ENCODE peak calls at places on chromosomes 11 and 22, in nine cellular contexts. One of them, this sample, is unnamed.

GRCh38 chr11:65414776-65415498 is 7.7 kb upstream of the NEAT1 start:
- DNase-seq in HCT116: no peak
- DNase-seq in breast epithelium: no peak
- DNase-seq in tibial nerve: no peak
- DNase-seq in H1: no peak
- DNase-seq in IMR-90: peak
- DNase-seq in sigmoid colon: peak
- DNase-seq in ovary: peak
- DNase-seq in body of pancreas: no peak
- DNase-seq in this sample: no peak

GRCh38 chr11:45518096-45518852 is 147.1 kb downstream of the CHST1 start:
- DNase-seq in HCT116: peak
- DNase-seq in breast epithelium: no peak
- DNase-seq in tibial nerve: no peak
- DNase-seq in H1: peak
- DNase-seq in IMR-90: no peak
- DNase-seq in sigmoid colon: peak
- DNase-seq in ovary: no peak
- DNase-seq in body of pancreas: no peak
- DNase-seq in this sample: no peak

GRCh38 chr11:65308281-65308891 is 6.3 kb upstream of the CDC42EP2 start:
- DNase-seq in HCT116: no peak
- DNase-seq in breast epithelium: no peak
- DNase-seq in tibial nerve: no peak
- DNase-seq in H1: no peak
- DNase-seq in IMR-90: no peak
- DNase-seq in sigmoid colon: no peak
- DNase-seq in ovary: no peak
- DNase-seq in body of pancreas: peak
- DNase-seq in this sample: no peak

GRCh38 chr11:19349340-19350025 is 108.7 kb upstream of the E2F8 start:
- DNase-seq in HCT116: no peak
- DNase-seq in breast epithelium: no peak
- DNase-seq in tibial nerve: no peak
- DNase-seq in H1: no peak
- DNase-seq in IMR-90: no peak
- DNase-seq in sigmoid colon: no peak
- DNase-seq in ovary: no peak
- DNase-seq in body of pancreas: no peak
- DNase-seq in this sample: no peak

GRCh38 chr11:75099635-75100034 is 3.0 kb upstream of the OR2AT4 start:
- DNase-seq in HCT116: no peak
- DNase-seq in breast epithelium: no peak
- DNase-seq in tibial nerve: no peak
- DNase-seq in H1: no peak
- DNase-seq in IMR-90: no peak
- DNase-seq in sigmoid colon: no peak
- DNase-seq in ovary: no peak
- DNase-seq in body of pancreas: no peak
- DNase-seq in this sample: no peak

GRCh38 chr11:109048098-109048497 is 373.9 kb upstream of the C11orf87 start:
- DNase-seq in HCT116: no peak
- DNase-seq in breast epithelium: no peak
- DNase-seq in tibial nerve: no peak
- DNase-seq in H1: no peak
- DNase-seq in IMR-90: peak
- DNase-seq in sigmoid colon: no peak
- DNase-seq in ovary: no peak
- DNase-seq in body of pancreas: no peak
- DNase-seq in this sample: no peak

GRCh38 chr22:45442120-45442519 is 28.6 kb downstream of the RIBC2 start:
- DNase-seq in HCT116: no peak
- DNase-seq in breast epithelium: no peak
- DNase-seq in tibial nerve: no peak
- DNase-seq in H1: no peak
- DNase-seq in IMR-90: peak
- DNase-seq in sigmoid colon: no peak
- DNase-seq in ovary: no peak
- DNase-seq in body of pancreas: no peak
- DNase-seq in this sample: no peak

GRCh38 chr11:19281041-19281440 is 40.3 kb upstream of the E2F8 start:
- DNase-seq in HCT116: no peak
- DNase-seq in breast epithelium: no peak
- DNase-seq in tibial nerve: no peak
- DNase-seq in H1: no peak
- DNase-seq in IMR-90: no peak
- DNase-seq in sigmoid colon: no peak
- DNase-seq in ovary: no peak
- DNase-seq in body of pancreas: no peak
- DNase-seq in this sample: no peak

GRCh38 chr11:8905528-8906165 is 5.3 kb upstream of the AKIP1 start:
- DNase-seq in HCT116: no peak
- DNase-seq in breast epithelium: no peak
- DNase-seq in tibial nerve: no peak
- DNase-seq in H1: no peak
- DNase-seq in IMR-90: peak
- DNase-seq in sigmoid colon: no peak
- DNase-seq in ovary: no peak
- DNase-seq in body of pancreas: no peak
- DNase-seq in this sample: no peak

GRCh38 chr11:134357545-134357839 is 25.7 kb downstream of the GLB1L2 start:
- DNase-seq in HCT116: no peak
- DNase-seq in breast epithelium: no peak
- DNase-seq in tibial nerve: no peak
- DNase-seq in H1: no peak
- DNase-seq in IMR-90: no peak
- DNase-seq in sigmoid colon: peak
- DNase-seq in ovary: no peak
- DNase-seq in body of pancreas: no peak
- DNase-seq in this sample: no peak

GRCh38 chr11:32396991-32397390 is 38.3 kb downstream of the WT1 start:
- DNase-seq in HCT116: no peak
- DNase-seq in breast epithelium: no peak
- DNase-seq in tibial nerve: no peak
- DNase-seq in H1: no peak
- DNase-seq in IMR-90: no peak
- DNase-seq in sigmoid colon: no peak
- DNase-seq in ovary: no peak
- DNase-seq in body of pancreas: no peak
- DNase-seq in this sample: peak

GRCh38 chr11:116207349-116207748 is 565.4 kb downstream of the BUD13 start:
- DNase-seq in HCT116: no peak
- DNase-seq in breast epithelium: no peak
- DNase-seq in tibial nerve: no peak
- DNase-seq in H1: no peak
- DNase-seq in IMR-90: no peak
- DNase-seq in sigmoid colon: no peak
- DNase-seq in ovary: no peak
- DNase-seq in body of pancreas: no peak
- DNase-seq in this sample: no peak

GRCh38 chr22:41369837-41370236 is 11.9 kb upstream of the TEF start:
- DNase-seq in HCT116: no peak
- DNase-seq in breast epithelium: no peak
- DNase-seq in tibial nerve: no peak
- DNase-seq in H1: no peak
- DNase-seq in IMR-90: no peak
- DNase-seq in sigmoid colon: no peak
- DNase-seq in ovary: no peak
- DNase-seq in body of pancreas: peak
- DNase-seq in this sample: no peak

GRCh38 chr11:96082002-96082899 is 158.3 kb upstream of the MTMR2 start:
- DNase-seq in HCT116: no peak
- DNase-seq in breast epithelium: no peak
- DNase-seq in tibial nerve: no peak
- DNase-seq in H1: no peak
- DNase-seq in IMR-90: no peak
- DNase-seq in sigmoid colon: no peak
- DNase-seq in ovary: no peak
- DNase-seq in body of pancreas: no peak
- DNase-seq in this sample: no peak
- TF ChIP-seq POLR2A in HCT116: no peak
- TF ChIP-seq POLR2A in breast epithelium: no peak
- TF ChIP-seq POLR2A in tibial nerve: no peak
- TF ChIP-seq POLR2A in H1: no peak
- TF ChIP-seq POLR2A in IMR-90: no peak
- TF ChIP-seq POLR2A in sigmoid colon: no peak
- TF ChIP-seq POLR2A in ovary: no peak
- TF ChIP-seq POLR2A in body of pancreas: no peak
- TF ChIP-seq POLR2A in this sample: no peak

DNA sequence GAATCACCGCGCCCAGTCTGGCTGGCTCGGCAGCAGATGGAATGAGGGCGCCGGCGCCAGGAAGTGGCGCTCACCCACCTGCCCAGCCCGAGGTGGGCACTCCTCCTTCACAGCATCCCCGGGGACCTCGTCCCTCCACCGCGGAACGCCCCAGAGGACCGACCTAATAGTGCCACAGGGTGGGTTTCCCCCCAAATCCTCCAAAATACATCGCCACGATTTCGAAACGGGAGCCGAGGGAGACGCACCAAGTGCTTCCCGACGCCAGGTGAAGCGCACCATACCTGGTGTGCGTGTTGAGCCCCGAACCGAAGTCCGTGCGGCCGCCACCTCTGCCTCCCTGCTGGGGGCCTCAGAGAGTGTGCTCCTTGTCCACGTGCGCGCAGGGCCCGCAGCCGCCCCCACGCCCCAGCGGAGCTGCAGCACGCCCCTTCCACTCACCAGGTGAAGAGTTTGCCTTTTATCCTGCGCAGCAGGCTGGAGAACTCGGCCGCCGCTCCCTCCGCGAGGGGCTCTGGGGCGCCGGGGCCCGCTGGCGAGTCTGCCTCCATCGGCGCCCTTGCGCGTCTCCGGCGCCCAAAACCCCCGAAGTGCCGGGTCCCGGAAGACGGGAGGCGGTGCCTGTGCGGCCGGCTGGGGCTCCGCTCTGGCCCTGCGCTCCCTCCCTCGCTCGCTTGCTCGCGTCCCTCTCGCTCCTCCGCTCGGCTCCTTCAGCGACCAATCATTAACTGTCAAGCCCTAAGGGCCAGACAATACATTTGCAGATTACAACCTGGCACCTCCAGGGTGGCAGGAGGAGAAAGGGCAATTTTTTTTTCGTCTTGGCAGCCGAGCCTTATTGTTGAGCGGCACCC is at the start of gene SLC35F2:
- DNase-seq in HCT116: peak
- DNase-seq in breast epithelium: peak
- DNase-seq in tibial nerve: no peak
- DNase-seq in H1: peak
- DNase-seq in IMR-90: peak
- DNase-seq in sigmoid colon: peak
- DNase-seq in ovary: peak
- DNase-seq in body of pancreas: peak
- DNase-seq in this sample: no peak
- TF ChIP-seq POLR2A in HCT116: peak
- TF ChIP-seq POLR2A in breast epithelium: no peak
- TF ChIP-seq POLR2A in tibial nerve: no peak
- TF ChIP-seq POLR2A in H1: no peak
- TF ChIP-seq POLR2A in IMR-90: no peak
- TF ChIP-seq POLR2A in sigmoid colon: no peak
- TF ChIP-seq POLR2A in ovary: no peak
- TF ChIP-seq POLR2A in body of pancreas: peak
- TF ChIP-seq POLR2A in this sample: no peak

GRCh38 chr11:46741600-46742484 is 22.8 kb downstream of the F2 start:
- DNase-seq in HCT116: no peak
- DNase-seq in breast epithelium: no peak
- DNase-seq in tibial nerve: no peak
- DNase-seq in H1: no peak
- DNase-seq in IMR-90: no peak
- DNase-seq in sigmoid colon: no peak
- DNase-seq in ovary: no peak
- DNase-seq in body of pancreas: no peak
- DNase-seq in this sample: no peak
- TF ChIP-seq POLR2A in HCT116: no peak
- TF ChIP-seq POLR2A in breast epithelium: no peak
- TF ChIP-seq POLR2A in tibial nerve: no peak
- TF ChIP-seq POLR2A in H1: no peak
- TF ChIP-seq POLR2A in IMR-90: no peak
- TF ChIP-seq POLR2A in sigmoid colon: no peak
- TF ChIP-seq POLR2A in ovary: no peak
- TF ChIP-seq POLR2A in body of pancreas: no peak
- TF ChIP-seq POLR2A in this sample: no peak

GRCh38 chr11:130449246-130449990 is 973 bp downstream of the ADAMTS15 start:
- DNase-seq in HCT116: no peak
- DNase-seq in breast epithelium: no peak
- DNase-seq in tibial nerve: no peak
- DNase-seq in H1: peak
- DNase-seq in IMR-90: no peak
- DNase-seq in sigmoid colon: no peak
- DNase-seq in ovary: no peak
- DNase-seq in body of pancreas: no peak
- DNase-seq in this sample: no peak

GRCh38 chr11:130451261-130452019 is 3.0 kb downstream of the ADAMTS15 start:
- DNase-seq in HCT116: no peak
- DNase-seq in breast epithelium: no peak
- DNase-seq in tibial nerve: peak
- DNase-seq in H1: no peak
- DNase-seq in IMR-90: peak
- DNase-seq in sigmoid colon: no peak
- DNase-seq in ovary: no peak
- DNase-seq in body of pancreas: no peak
- DNase-seq in this sample: no peak

GRCh38 chr11:130449996-130450419 is 1.6 kb downstream of the ADAMTS15 start:
- DNase-seq in HCT116: no peak
- DNase-seq in breast epithelium: peak
- DNase-seq in tibial nerve: peak
- DNase-seq in H1: peak
- DNase-seq in IMR-90: peak
- DNase-seq in sigmoid colon: peak
- DNase-seq in ovary: peak
- DNase-seq in body of pancreas: peak
- DNase-seq in this sample: no peak

GRCh38 chr11:130448039-130448415 is 418 bp upstream of the ADAMTS15 start:
- DNase-seq in HCT116: no peak
- DNase-seq in breast epithelium: no peak
- DNase-seq in tibial nerve: no peak
- DNase-seq in H1: no peak
- DNase-seq in IMR-90: no peak
- DNase-seq in sigmoid colon: no peak
- DNase-seq in ovary: no peak
- DNase-seq in body of pancreas: no peak
- DNase-seq in this sample: no peak

DNA sequence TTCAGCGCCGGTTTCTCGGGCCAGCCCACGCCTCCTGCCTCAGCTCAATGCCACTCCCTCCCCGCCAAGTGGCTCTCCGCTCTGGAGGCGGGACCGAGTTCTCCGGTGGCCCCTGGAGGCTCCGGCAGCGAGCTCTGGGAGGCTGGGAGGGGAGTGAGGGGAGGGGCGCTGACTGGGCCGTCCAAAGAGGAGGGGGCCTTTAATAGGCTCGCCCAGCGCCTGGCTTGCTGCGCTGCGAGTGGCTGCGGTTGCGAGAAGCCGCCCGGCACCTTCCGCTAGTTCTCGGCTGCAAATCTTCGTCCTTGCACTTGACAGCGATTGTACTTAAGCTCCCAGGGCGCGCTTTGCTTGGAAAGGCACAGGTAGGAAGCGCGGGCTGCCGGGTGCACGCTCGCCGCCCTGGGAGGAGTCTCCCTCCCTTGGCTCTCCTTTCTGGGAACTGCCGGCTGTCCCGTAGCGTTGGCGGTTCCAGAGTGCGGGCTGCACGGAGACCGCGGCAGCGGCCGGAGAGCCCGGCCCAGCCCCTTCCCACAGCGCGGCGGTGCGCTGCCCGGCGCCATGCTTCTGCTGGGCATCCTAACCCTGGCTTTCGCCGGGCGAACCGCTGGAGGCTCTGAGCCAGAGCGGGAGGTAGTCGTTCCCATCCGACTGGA is at the start of gene ADAMTS15:
- DNase-seq in HCT116: peak
- DNase-seq in breast epithelium: peak
- DNase-seq in tibial nerve: peak
- DNase-seq in H1: peak
- DNase-seq in IMR-90: peak
- DNase-seq in sigmoid colon: peak
- DNase-seq in ovary: peak
- DNase-seq in body of pancreas: peak
- DNase-seq in this sample: peak
- TF ChIP-seq POLR2A in HCT116: no peak
- TF ChIP-seq POLR2A in breast epithelium: peak
- TF ChIP-seq POLR2A in tibial nerve: peak
- TF ChIP-seq POLR2A in H1: peak
- TF ChIP-seq POLR2A in IMR-90: no peak
- TF ChIP-seq POLR2A in sigmoid colon: no peak
- TF ChIP-seq POLR2A in ovary: peak
- TF ChIP-seq POLR2A in body of pancreas: no peak
- TF ChIP-seq POLR2A in this sample: peak